ENCODE peak calls at places on chromosomes 16 and 17, in six cellular contexts. H is trophoblast cell, Z is IMR-90, C is neuronal stem cell, U is mesenchymal stem cell, V is H1. P is an unnamed sample.

GRCh38 chr16:16857603-16858283 is 478.8 kb downstream of the NPIPA7 start:
- DNase-seq in H (peak; percentile 30), Z (no peak), C (no peak), U (no peak), V (no peak), P (no peak)

GRCh38 chr16:5377280-5377898 is 279.8 kb upstream of the EEF2KMT start:
- DNase-seq in H (no peak), Z (no peak), C (no peak), U (no peak), V (no peak), P (no peak)

GRCh38 chr16:68079616-68080344 is 5.4 kb upstream of the NFATC3 start:
- DNase-seq in H (peak; percentile 8), Z (no peak), C (no peak), U (peak; percentile 38), V (no peak), P (no peak)

GRCh38 chr16:13629704-13630103 is 290.2 kb upstream of the ERCC4 start:
- DNase-seq in H (no peak), Z (no peak), C (no peak), U (no peak), V (no peak), P (no peak)

GRCh38 chr17:75517277-75517865 is 1.0 kb downstream of the TSEN54 start:
- DNase-seq in H (no peak), Z (no peak), C (no peak), U (peak; percentile 9), V (no peak), P (peak; percentile 71)

GRCh38 chr17:7336240-7337175 is at the start of gene ACAP1:
- DNase-seq in H (no peak), Z (no peak), C (no peak), U (no peak), V (peak; percentile 44), P (peak; percentile 94)

GRCh38 chr17:7215136-7215638 is 4.4 kb downstream of the DLG4 start:
- DNase-seq in H (no peak), Z (no peak), C (no peak), U (no peak), V (no peak), P (no peak)

GRCh38 chr17:57045868-57046671 is 39.0 kb upstream of the AKAP1 start:
- DNase-seq in H (peak; percentile 35), Z (no peak), C (no peak), U (no peak), V (no peak), P (peak; percentile 68)

GRCh38 chr16:75320435-75320834 is 69.0 kb upstream of the BCAR1 start:
- DNase-seq in H (no peak), Z (no peak), C (peak; percentile 30), U (no peak), V (no peak), P (no peak)

GRCh38 chr17:79324219-79324618 is 249.6 kb downstream of the ENGASE start:
- DNase-seq in H (no peak), Z (no peak), C (no peak), U (no peak), V (no peak), P (no peak)

GRCh38 chr17:8785547-8786412 is 13.4 kb downstream of the MFSD6L start:
- DNase-seq in H (peak; percentile 93), Z (peak; percentile 56), C (peak; percentile 81), U (peak; percentile 58), V (peak; percentile 78), P (peak; percentile 94)

GRCh38 chr16:9557713-9558112 is 466.3 kb downstream of the HAPSTR1 start:
- DNase-seq in H (no peak), Z (no peak), C (no peak), U (no peak), V (no peak), P (no peak)

GRCh38 chr16:15847621-15848175 is 9.1 kb downstream of the MYH11 start:
- DNase-seq in H (no peak), Z (no peak), C (no peak), U (no peak), V (no peak), P (no peak)

GRCh38 chr17:58575511-58575910 is 61.1 kb upstream of the MTMR4 start:
- DNase-seq in H (peak; percentile 90), Z (peak; percentile 64), C (no peak), U (peak; percentile 56), V (no peak), P (no peak)

GRCh38 chr16:48997081-48997615 is 284.5 kb downstream of the CBLN1 start:
- DNase-seq in H (no peak), Z (no peak), C (no peak), U (no peak), V (no peak), P (no peak)

GRCh38 chr16:24721830-24722238 is 7.6 kb upstream of the TNRC6A start:
- DNase-seq in H (no peak), Z (no peak), C (no peak), U (no peak), V (no peak), P (no peak)

GRCh38 chr17:9273334-9274118 is 252.2 kb downstream of the NTN1 start:
- DNase-seq in H (no peak), Z (peak; percentile 52), C (no peak), U (no peak), V (no peak), P (no peak)

GRCh38 chr17:50319630-50320029 is 26.3 kb upstream of the XYLT2 start:
- DNase-seq in H (no peak), Z (no peak), C (no peak), U (no peak), V (no peak), P (no peak)

GRCh38 chr17:29140051-29140582 is 40.1 kb downstream of the MYO18A start:
- DNase-seq in H (peak; percentile 48), Z (peak; percentile 51), C (peak; percentile 49), U (peak; percentile 77), V (no peak), P (peak; percentile 91)

GRCh38 chr16:56603589-56603988 is 4.8 kb upstream of the MT2A start:
- DNase-seq in H (peak; percentile 64), Z (peak; percentile 53), C (no peak), U (peak; percentile 60), V (no peak), P (peak; percentile 74)

GRCh38 chr17:63543822-63544420 is 6.4 kb upstream of the DCAF7 start:
- DNase-seq in H (no peak), Z (no peak), C (no peak), U (no peak), V (no peak), P (peak; percentile 44)

GRCh38 chr17:81000631-81001357 is 9.2 kb downstream of the CHMP6 start:
- DNase-seq in H (no peak), Z (no peak), C (no peak), U (no peak), V (no peak), P (no peak)

GRCh38 chr16:30637952-30638351 is 12.8 kb upstream of the PRR14 start:
- DNase-seq in H (peak; percentile 80), Z (peak; percentile 51), C (no peak), U (peak; percentile 74), V (no peak), P (no peak)

GRCh38 chr16:47460301-47460754 is 535 bp downstream of the ITFG1 start:
- DNase-seq in H (peak; percentile 58), Z (no peak), C (no peak), U (peak; percentile 24), V (no peak), P (no peak)

GRCh38 chr17:76417499-76418143 is 33.2 kb downstream of the SPHK1 start:
- DNase-seq in H (no peak), Z (no peak), C (no peak), U (no peak), V (no peak), P (peak; percentile 67)

GRCh38 chr17:67548693-67549092 is 169.0 kb upstream of the NOL11 start:
- DNase-seq in H (no peak), Z (no peak), C (no peak), U (no peak), V (no peak), P (no peak)

GRCh38 chr16:72471317-72471716 is 299.4 kb upstream of the PMFBP1 start:
- DNase-seq in H (no peak), Z (no peak), C (no peak), U (no peak), V (no peak), P (no peak)

DNA sequence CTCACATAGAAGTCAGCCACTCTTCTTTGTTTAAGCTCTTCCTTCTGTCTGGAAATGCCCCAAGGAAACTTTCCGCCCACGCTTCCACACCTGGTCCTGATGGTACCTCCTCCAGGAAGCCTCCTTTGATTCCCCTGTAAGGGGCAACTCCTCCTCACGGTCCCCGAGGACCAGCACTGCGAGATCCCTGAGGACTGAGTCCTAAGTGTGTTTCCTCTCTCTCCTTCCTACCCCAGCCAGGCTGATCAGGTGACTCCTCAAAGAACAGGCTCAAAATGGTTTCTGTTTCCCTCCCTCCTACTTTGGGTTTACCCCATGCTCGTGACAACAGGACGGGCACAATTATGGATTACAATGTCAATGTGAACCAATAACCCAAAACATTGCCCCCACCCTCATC is 63.0 kb upstream of the MED9 start:
- DNase-seq in H (peak; percentile 71), Z (no peak), C (no peak), U (no peak), V (no peak), P (no peak)
- H2AFZ ChIP-seq in H (no peak overlapping the region), Z (peak overlapping the region; percentile 81), C (no peak overlapping the region), U (no peak overlapping the region), V (peak overlapping the region; percentile 93), P (no peak overlapping the region)

DNA sequence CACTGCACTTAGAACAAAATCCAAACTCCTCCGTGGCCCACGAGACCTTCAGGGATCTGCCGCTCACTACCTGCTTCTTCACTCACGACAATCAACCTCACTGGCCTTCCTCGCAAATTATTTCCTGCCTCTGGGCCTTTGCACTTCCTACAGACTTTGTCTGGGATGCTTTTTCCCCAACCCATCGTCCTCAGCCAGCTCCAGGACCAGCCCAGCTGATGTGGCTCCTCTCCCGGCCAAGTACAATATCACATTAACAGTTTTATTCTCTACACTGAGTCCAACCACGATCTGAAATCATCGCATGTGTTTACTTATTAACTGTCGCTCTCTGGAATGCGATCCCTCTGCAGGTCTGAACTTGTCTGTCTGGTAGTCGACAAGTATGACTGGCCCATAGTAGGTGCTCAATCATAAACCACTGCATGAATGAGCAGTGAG is 28.0 kb downstream of the RTN4RL1 start:
- DNase-seq in H (no peak), Z (no peak), C (no peak), U (no peak), V (no peak), P (no peak)
- H2AK5ac ChIP-seq in H (no peak overlapping the region), Z (no peak overlapping the region), C (no peak overlapping the region), U (no peak overlapping the region), V (no peak overlapping the region), P (no peak overlapping the region)

GRCh38 chr17:45255358-45255757 is 6.5 kb downstream of the SPATA32 start:
- DNase-seq in H (no peak), Z (no peak), C (no peak), U (no peak), V (no peak), P (no peak)
- H3K9ac ChIP-seq in H (no peak overlapping the region), Z (no peak overlapping the region), C (no peak overlapping the region), U (no peak overlapping the region), V (no peak overlapping the region), P (no peak overlapping the region)

DNA sequence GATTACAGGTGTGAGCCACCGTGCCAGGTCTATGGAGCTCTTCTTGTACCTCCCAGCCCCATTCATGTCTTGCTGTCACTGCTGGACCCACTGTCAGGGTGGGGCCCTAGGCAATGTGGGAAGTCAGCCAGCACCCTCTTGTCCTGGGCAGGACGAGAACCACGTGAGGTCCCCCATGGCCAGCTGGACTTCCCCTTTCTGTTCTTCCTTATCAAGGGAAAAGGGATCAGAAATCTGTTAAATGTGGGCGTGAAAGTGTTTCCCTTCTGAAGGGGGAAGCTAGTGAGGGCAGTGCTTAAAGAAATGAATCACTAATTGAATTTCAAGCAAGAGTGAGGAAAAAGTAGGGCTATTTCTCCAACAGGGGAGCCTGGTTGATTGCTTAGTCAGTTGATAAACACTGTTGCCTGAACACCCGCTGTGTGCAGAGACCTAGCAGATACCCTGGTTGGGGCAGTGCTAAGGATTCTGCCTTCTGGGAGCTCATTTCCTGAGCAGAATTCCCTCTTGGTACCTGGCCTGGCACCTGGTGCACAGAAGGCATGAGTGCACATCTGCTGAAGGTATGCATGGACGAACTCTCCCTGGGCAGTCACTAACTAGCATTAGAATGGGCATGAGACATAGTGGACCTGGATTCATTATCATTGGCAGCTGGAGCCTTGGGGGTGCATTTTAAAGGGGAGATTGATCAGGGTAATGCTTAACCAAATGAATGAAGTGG is 13.0 kb downstream of the ADCY7 start:
- DNase-seq in H (peak; percentile 43), Z (no peak), C (no peak), U (no peak), V (no peak), P (no peak)
- H2AFZ ChIP-seq in H (no peak overlapping the region), Z (no peak overlapping the region), C (no peak overlapping the region), U (no peak overlapping the region), V (no peak overlapping the region), P (no peak overlapping the region)

P was measured in H9.